ENCODE peak calls at places on chromosomes 3 and 15, in four cellular contexts. L, J, F and X are unnamed samples.

GRCh38 chr15:52855157-52855556 is 65.0 kb upstream of the ONECUT1 start:
- DNase-seq in L (no peak), J (no peak), F (no peak), X (no peak)

GRCh38 chr3:63960048-63960711 is 48.0 kb upstream of the SCAANT1 start:
- DNase-seq in L (no peak), J (no peak), F (no peak), X (no peak)

GRCh38 chr3:132432639-132433038 is 15.3 kb downstream of the DNAJC13 start:
- DNase-seq in L (no peak), J (no peak), F (no peak), X (no peak)

GRCh38 chr3:136671921-136672320 is 80.3 kb downstream of the STAG1 start:
- DNase-seq in L (no peak), J (no peak), F (no peak), X (no peak)

GRCh38 chr3:127132876-127133275 is 60.1 kb upstream of the PRR23E start:
- DNase-seq in L (no peak), J (no peak), F (no peak), X (no peak)

GRCh38 chr15:77530576-77530975 is 102.1 kb downstream of the LINGO1 start:
- DNase-seq in L (no peak), J (no peak), F (no peak), X (no peak)

GRCh38 chr3:38122712-38123290 is 14.1 kb downstream of the ACAA1 start:
- DNase-seq in L (no peak), J (no peak), F (no peak), X (no peak)

GRCh38 chr15:82178061-82178460 is 84.5 kb downstream of the EFL1 start:
- DNase-seq in L (no peak), J (no peak), F (no peak), X (no peak)

GRCh38 chr3:50050361-50050760 is 38.4 kb upstream of the RBM5 start:
- DNase-seq in L (no peak), J (no peak), F (no peak), X (no peak)

GRCh38 chr3:159480046-159480445 is 508.6 kb upstream of the IL12A start:
- DNase-seq in L (no peak), J (no peak), F (no peak), X (no peak)

GRCh38 chr15:57485869-57486268 is 105.8 kb upstream of the MYZAP start:
- DNase-seq in L (no peak), J (no peak), F (no peak), X (no peak)

GRCh38 chr3:24451461-24452099 is 43.1 kb downstream of the THRB start:
- DNase-seq in L (no peak), J (no peak), F (no peak), X (no peak)

GRCh38 chr15:32825219-32825618 is 107.4 kb downstream of the GREM1 start:
- DNase-seq in L (no peak), J (no peak), F (no peak), X (no peak)

GRCh38 chr3:98329392-98330124 is 24.1 kb upstream of the OR5K4 start:
- DNase-seq in L (no peak), J (peak), F (peak), X (no peak)

GRCh38 chr15:60137711-60138396 is 133.7 kb downstream of the FOXB1 start:
- DNase-seq in L (no peak), J (no peak), F (no peak), X (no peak)

GRCh38 chr15:60554494-60554893 is 75.6 kb upstream of the ICE2 start:
- DNase-seq in L (no peak), J (no peak), F (no peak), X (no peak)

GRCh38 chr15:63156708-63157065 is 590 bp downstream of the RPS27L start:
- DNase-seq in L (peak), J (peak), F (peak), X (no peak)

GRCh38 chr3:123344941-123345594 is 103.8 kb downstream of the ADCY5 start:
- DNase-seq in L (no peak), J (no peak), F (no peak), X (no peak)
- TF ChIP-seq CTCF in L (no peak), J (no peak), F (no peak), X (no peak)

DNA sequence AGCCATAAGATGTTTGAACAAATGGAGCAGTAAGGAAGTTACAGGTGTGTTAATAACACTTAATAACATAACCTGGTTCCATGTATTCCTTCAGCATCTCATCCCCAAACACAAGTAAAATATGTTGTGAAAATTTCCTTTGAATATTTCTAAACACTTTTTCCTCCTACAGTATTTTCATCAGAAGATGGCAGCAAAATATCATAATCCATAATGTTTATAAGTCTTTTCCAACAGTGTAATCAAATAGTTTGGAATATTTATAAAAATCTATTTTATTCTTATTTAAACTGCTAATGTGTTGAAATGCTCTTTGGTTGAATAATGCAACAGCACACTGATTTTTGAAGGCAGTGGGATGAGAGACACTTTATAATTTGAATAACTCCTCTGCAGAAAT is 1020.5 kb downstream of the OTOL1 start:
- DNase-seq in L (no peak), J (no peak), F (no peak), X (no peak)
- TF ChIP-seq CTCF in L (no peak), J (no peak), F (no peak), X (no peak)

GRCh38 chr3:65334045-65334665 is 646.4 kb upstream of the ADAMTS9 start:
- DNase-seq in L (no peak), J (no peak), F (no peak), X (no peak)
- TF ChIP-seq CTCF in L (no peak), J (peak), F (no peak), X (no peak)

DNA sequence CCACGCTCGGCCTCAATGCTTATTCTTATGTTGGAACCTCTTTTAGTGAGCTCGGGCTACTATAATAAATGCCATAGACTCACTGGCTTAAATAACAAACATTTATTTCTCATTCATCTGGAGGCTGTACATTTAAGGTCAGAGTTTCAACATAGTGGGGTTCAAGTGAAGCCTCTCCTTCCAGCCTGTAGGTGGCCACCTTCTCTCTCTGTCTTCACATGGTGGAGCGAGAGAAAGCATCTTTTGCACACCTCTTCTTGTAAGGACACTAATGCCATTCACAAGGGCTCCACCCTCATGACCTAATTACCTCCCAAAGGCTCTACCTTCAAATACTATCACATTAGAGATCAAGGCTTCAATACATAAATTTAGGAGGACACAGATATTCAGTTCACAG is 520.3 kb upstream of the EPHA6 start:
- DNase-seq in L (no peak), J (no peak), F (no peak), X (no peak)
- TF ChIP-seq CTCF in L (no peak), J (no peak), F (no peak), X (no peak)

DNA sequence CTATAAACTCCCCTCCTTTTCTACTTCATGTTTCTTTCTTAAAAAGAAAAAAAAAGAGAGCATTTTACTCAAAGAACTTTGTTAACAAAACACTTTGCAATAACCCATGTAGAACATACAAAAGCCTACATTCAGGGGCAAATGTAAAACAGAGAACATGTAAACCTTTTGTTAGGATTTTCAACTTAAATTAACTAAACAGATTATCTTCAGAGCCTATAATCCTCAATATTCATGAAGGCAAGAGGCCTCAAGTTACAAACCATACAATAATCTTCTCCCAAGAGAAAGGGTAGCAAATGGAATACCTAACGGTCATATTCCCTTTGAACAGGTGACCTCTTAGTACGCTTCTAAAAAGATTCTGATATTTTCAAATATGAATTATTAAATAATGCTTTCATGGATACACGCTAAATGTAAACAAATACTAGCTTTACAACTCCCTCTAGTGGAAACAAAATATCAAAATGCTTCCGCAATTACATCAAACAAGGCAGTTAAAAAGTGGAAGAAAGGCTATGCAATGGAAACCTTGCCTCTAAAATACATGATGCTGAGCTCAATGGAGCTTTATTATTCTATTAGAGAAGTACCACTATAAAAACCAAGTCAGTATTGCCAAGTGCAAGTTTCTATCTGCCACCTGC is 9.9 kb downstream of the CEP152 start:
- DNase-seq in L (no peak), J (no peak), F (no peak), X (no peak)
- TF ChIP-seq CTCF in L (peak), J (peak), F (peak), X (peak)

GRCh38 chr3:163043074-163043473 is 1546.5 kb downstream of the OTOL1 start:
- DNase-seq in L (no peak), J (no peak), F (no peak), X (no peak)
- TF ChIP-seq CTCF in L (no peak), J (peak), F (no peak), X (no peak)